ENCODE peak calls at places on chromosomes 5 and 9, in ten cellular contexts. T, M, C, H, E, F, J, B, P and Q are unnamed samples.

GRCh38 chr9:5549671-5550650 is 39.6 kb downstream of the PDCD1LG2 start:
- DNase-seq in B (no peak), E (no peak), T (no peak), P (no peak), F (no peak), M (peak), J (peak), H (no peak), C (peak), Q (no peak)

GRCh38 chr9:120393386-120394057 is 186.4 kb downstream of the CDK5RAP2 start:
- DNase-seq in J (peak), E (no peak), P (no peak), B (no peak), C (peak), M (peak), F (no peak), T (no peak), H (no peak), Q (no peak)

GRCh38 chr5:30237189-30237588 is 956.3 kb upstream of the CDH6 start:
- DNase-seq in E (no peak), T (no peak), M (no peak), P (no peak), J (no peak), H (no peak), C (no peak), F (no peak), B (no peak), Q (no peak)

GRCh38 chr9:125850763-125851162 is 103.6 kb downstream of the PBX3 start:
- DNase-seq in C (peak), E (no peak), P (no peak), F (no peak), B (no peak), J (no peak), T (no peak), M (no peak), H (no peak), Q (peak)

GRCh38 chr5:154989641-154990040 is 23.9 kb upstream of the KIF4B start:
- DNase-seq in H (no peak), J (no peak), M (no peak), B (no peak), P (no peak), F (no peak), T (no peak), E (no peak), C (no peak), Q (no peak)

GRCh38 chr9:123864291-123864690 is 65.6 kb downstream of the DENND1A start:
- DNase-seq in F (no peak), E (no peak), T (no peak), P (no peak), J (no peak), M (no peak), H (no peak), B (no peak), C (no peak), Q (no peak)

GRCh38 chr9:33976414-33976813 is 72.3 kb downstream of the UBAP2 start:
- DNase-seq in H (no peak), J (no peak), F (no peak), B (no peak), M (no peak), P (no peak), C (no peak), E (no peak), T (no peak), Q (no peak)

GRCh38 chr9:5191983-5192382 is 6.5 kb upstream of the INSL6 start:
- DNase-seq in C (no peak), P (no peak), E (no peak), H (no peak), F (no peak), B (no peak), J (no peak), M (no peak), T (no peak), Q (no peak)

GRCh38 chr5:158390556-158390955 is 531.6 kb upstream of the CLINT1 start:
- DNase-seq in P (no peak), H (peak), J (peak), E (no peak), F (no peak), B (no peak), T (no peak), M (peak), C (peak), Q (no peak)

GRCh38 chr5:141513021-141513626 is 24.2 kb downstream of the PCDHGC5 start:
- DNase-seq in P (peak), B (peak), J (peak), M (peak), H (peak), E (peak), F (peak), T (peak), C (peak), Q (no peak)

GRCh38 chr9:78831726-78832125 is 534.8 kb downstream of the PSAT1 start:
- DNase-seq in F (no peak), T (no peak), P (no peak), M (peak), E (no peak), B (no peak), H (no peak), C (no peak), J (peak), Q (no peak)

GRCh38 chr5:134106991-134107701 is 7.3 kb upstream of the TCF7 start:
- DNase-seq in J (no peak), E (no peak), M (peak), T (no peak), H (no peak), B (no peak), C (no peak), P (no peak), F (no peak), Q (no peak)

GRCh38 chr5:68932830-68933434 is 160.9 kb upstream of the SLC30A5 start:
- DNase-seq in E (no peak), C (no peak), F (peak), J (peak), M (no peak), H (peak), T (no peak), P (no peak), B (peak), Q (no peak)

GRCh38 chr5:79416499-79416898 is 97.4 kb downstream of the HOMER1 start:
- DNase-seq in J (peak), T (no peak), M (no peak), F (peak), H (peak), C (no peak), E (no peak), P (peak), B (peak), Q (no peak)

GRCh38 chr5:10607666-10608442 is 44.0 kb downstream of the ANKRD33B start:
- DNase-seq in P (peak), F (no peak), B (no peak), T (peak), C (peak), H (peak), M (no peak), E (no peak), J (no peak), Q (peak)

GRCh38 chr5:167167191-167167590 is 1124.3 kb upstream of the WWC1 start:
- DNase-seq in J (peak), H (no peak), E (no peak), P (no peak), M (no peak), T (no peak), B (no peak), F (no peak), C (no peak), Q (no peak)

GRCh38 chr9:2583308-2584013 is 38.1 kb upstream of the VLDLR start:
- DNase-seq in J (no peak), P (no peak), B (peak), T (no peak), F (no peak), H (no peak), E (no peak), C (no peak), M (no peak), Q (no peak)

GRCh38 chr5:150208187-150209015 is 18.5 kb downstream of the SLC6A7 start:
- DNase-seq in B (no peak), P (no peak), C (peak), M (peak), T (peak), F (no peak), E (no peak), J (peak), H (no peak), Q (no peak)

GRCh38 chr9:113350937-113351336 is 1.6 kb downstream of the BSPRY start:
- DNase-seq in H (peak), B (no peak), F (peak), C (no peak), J (no peak), M (no peak), P (peak), E (no peak), T (no peak), Q (no peak)

GRCh38 chr9:7452378-7452777 is 347.2 kb downstream of the DMAC1 start:
- DNase-seq in J (peak), C (no peak), B (no peak), T (no peak), H (no peak), F (no peak), P (no peak), M (peak), E (no peak), Q (no peak)

GRCh38 chr5:150601774-150602345 is 38.6 kb upstream of the SYNPO start:
- DNase-seq in C (no peak), H (no peak), B (no peak), E (no peak), P (no peak), J (no peak), F (no peak), M (no peak), T (no peak), Q (no peak)

GRCh38 chr9:121954477-121955175 is 138.5 kb downstream of the TTLL11 start:
- DNase-seq in M (no peak), T (no peak), J (no peak), F (no peak), B (peak), H (no peak), E (no peak), C (peak), P (no peak), Q (peak)

GRCh38 chr5:107806705-107807104 is 136.0 kb upstream of the EFNA5 start:
- DNase-seq in J (peak), B (no peak), M (no peak), P (no peak), C (no peak), H (no peak), E (no peak), T (no peak), F (no peak), Q (peak)

GRCh38 chr5:91225848-91226686 is 157.1 kb downstream of the ARRDC3 start:
- DNase-seq in T (peak), H (peak), F (peak), P (peak), E (peak), C (peak), M (no peak), B (peak), J (no peak), Q (peak)

GRCh38 chr5:160767062-160767461 is 84.9 kb downstream of the ATP10B start:
- DNase-seq in T (no peak), H (no peak), C (no peak), F (no peak), J (no peak), M (no peak), E (no peak), B (no peak), P (no peak), Q (no peak)

GRCh38 chr5:147986134-147986757 is 77.5 kb upstream of the SPINK5 start:
- DNase-seq in P (no peak), M (no peak), H (no peak), J (no peak), E (no peak), T (no peak), C (no peak), B (no peak), F (no peak), Q (no peak)

GRCh38 chr5:88644676-88645075 is 238.3 kb downstream of the MEF2C start:
- DNase-seq in B (no peak), P (no peak), F (no peak), J (no peak), H (no peak), M (no peak), T (no peak), E (no peak), C (no peak), Q (no peak)

GRCh38 chr5:93100433-93100832 is 480.6 kb downstream of the NR2F1-AS1 start:
- DNase-seq in B (no peak), F (no peak), T (no peak), M (peak), H (no peak), C (peak), E (no peak), J (peak), P (no peak), Q (no peak)

GRCh38 chr5:10162468-10162867 is 87.2 kb downstream of the ATPSCKMT start:
- DNase-seq in H (no peak), M (no peak), T (no peak), F (no peak), C (no peak), B (no peak), J (no peak), E (no peak), P (no peak), Q (no peak)

GRCh38 chr9:127154003-127154389 is 31.6 kb upstream of the ANGPTL2 start:
- DNase-seq in C (no peak), B (no peak), F (no peak), M (no peak), H (no peak), J (no peak), E (no peak), P (peak), T (no peak), Q (no peak)

GRCh38 chr5:178630475-178630930 is 3.7 kb upstream of the CLK4 start:
- DNase-seq in H (no peak), M (peak), P (no peak), C (no peak), J (peak), E (no peak), T (no peak), B (no peak), F (no peak), Q (no peak)

GRCh38 chr5:14112998-14113652 is 30.0 kb upstream of the TRIO start:
- DNase-seq in P (no peak), T (no peak), J (no peak), C (no peak), M (no peak), F (no peak), E (no peak), B (peak), H (no peak), Q (peak)